ENCODE peak calls at places on chromosome 1, in seven cellular contexts. B is stimulated activated CD4-positive, alpha-beta T cell treated with anti-CD3 and anti-CD28 coated beads, Interleukin-1b, Interleukin-23, amount 100 ng/mL, for 1 hour; Q is NCI-H187; P is GM20000; Z is DMS79; X is LHCN-M2; M is iris pigment epithelial cell. D is an unnamed sample.

GRCh38 chr1:181324797-181325616 is 158.3 kb upstream of the CACNA1E start:
- DNase-seq in B (no peak), Q (no peak), P (no peak), Z (no peak), X (no peak), M (no peak), D (no peak)

GRCh38 chr1:22157359-22157966 is 14.6 kb upstream of the WNT4 start:
- DNase-seq in B (no peak), Q (no peak), P (no peak), Z (no peak), X (no peak), M (no peak), D (no peak)

GRCh38 chr1:246631426-246631825 is 65.2 kb downstream of the CNST start:
- DNase-seq in B (no peak), Q (no peak), P (no peak), Z (no peak), X (peak), M (peak), D (no peak)

GRCh38 chr1:241639653-241640148 is 468 bp downstream of the CHML start:
- DNase-seq in B (no peak), Q (no peak), P (no peak), Z (peak), X (no peak), M (peak), D (peak)

GRCh38 chr1:158652721-158653334 is 33.7 kb downstream of the SPTA1 start:
- DNase-seq in B (no peak), Q (no peak), P (no peak), Z (no peak), X (no peak), M (no peak), D (no peak)

GRCh38 chr1:192557841-192558595 is 17.6 kb upstream of the RGS1 start:
- DNase-seq in B (no peak), Q (no peak), P (no peak), Z (no peak), X (peak), M (peak), D (no peak)

GRCh38 chr1:16066245-16066644 is 7.2 kb downstream of the FAM131C start:
- DNase-seq in B (no peak), Q (no peak), P (no peak), Z (no peak), X (no peak), M (no peak), D (no peak)

GRCh38 chr1:35111106-35111505 is 31.9 kb downstream of the ZMYM1 start:
- DNase-seq in B (no peak), Q (no peak), P (no peak), Z (no peak), X (peak), M (peak), D (no peak)

GRCh38 chr1:18005238-18005637 is 102.4 kb upstream of the IGSF21 start:
- DNase-seq in B (no peak), Q (no peak), P (no peak), Z (no peak), X (no peak), M (no peak), D (no peak)

D was measured in K562.